ENCODE peak calls at places on chromosomes 7 and 10, in seven cellular contexts. E is H1, W is mesendoderm, D is neuronal stem cell, R is IMR-90, H is mesenchymal stem cell, Y is trophoblast cell. J is an unnamed sample.

GRCh38 chr7:18866359-18867036 is 250.9 kb downstream of the TWIST1 start:
- DNase-seq in E (no peak), W (no peak), D (no peak), R (peak; percentile 100), H (peak; percentile 97), Y (no peak), J (no peak)

GRCh38 chr7:93890464-93891068 is at the start of gene TFPI2:
- DNase-seq in E (peak; percentile 43), W (peak; percentile 84), D (peak; percentile 49), R (peak; percentile 83), H (peak; percentile 79), Y (peak; percentile 94), J (peak; percentile 70)

GRCh38 chr7:29748286-29749099 is 57.8 kb upstream of the WIPF3 start:
- DNase-seq in E (no peak), W (peak; percentile 49), D (no peak), R (peak; percentile 45), H (peak; percentile 53), Y (no peak), J (no peak)

GRCh38 chr7:88203401-88203800 is 16.4 kb downstream of the SRI start:
- DNase-seq in E (no peak), W (no peak), D (no peak), R (no peak), H (no peak), Y (no peak), J (no peak)

GRCh38 chr7:120227255-120227654 is 45.7 kb upstream of the KCND2 start:
- DNase-seq in E (no peak), W (no peak), D (no peak), R (no peak), H (no peak), Y (no peak), J (no peak)

GRCh38 chr7:50848203-50848602 is 65.5 kb upstream of the GRB10 start:
- DNase-seq in E (no peak), W (no peak), D (no peak), R (no peak), H (no peak), Y (no peak), J (no peak)

GRCh38 chr7:6023974-6024435 is 7.2 kb upstream of the ANKRD61 start:
- DNase-seq in E (no peak), W (no peak), D (no peak), R (no peak), H (no peak), Y (no peak), J (no peak)

GRCh38 chr10:97479939-97480338 is 18.3 kb downstream of the MMS19 start:
- DNase-seq in E (peak; percentile 93), W (peak; percentile 97), D (peak; percentile 32), R (no peak), H (no peak), Y (no peak), J (peak; percentile 98)

GRCh38 chr7:142925413-142925812 is 8.1 kb downstream of the TRPV5 start:
- DNase-seq in E (peak; percentile 23), W (peak; percentile 68), D (no peak), R (no peak), H (no peak), Y (no peak), J (peak; percentile 73)

GRCh38 chr7:127486654-127487053 is 94.1 kb upstream of the ZNF800 start:
- DNase-seq in E (no peak), W (peak; percentile 33), D (no peak), R (peak; percentile 0), H (no peak), Y (no peak), J (peak; percentile 32)

GRCh38 chr10:60479305-60480020 is 89.8 kb upstream of the ANK3 start:
- DNase-seq in E (no peak), W (no peak), D (no peak), R (no peak), H (no peak), Y (no peak), J (no peak)

GRCh38 chr7:157831143-157831900 is 494.5 kb downstream of the DNAJB6 start:
- DNase-seq in E (no peak), W (no peak), D (no peak), R (no peak), H (no peak), Y (no peak), J (no peak)

GRCh38 chr10:47361293-47361692 is 13.1 kb downstream of the RBP3 start:
- DNase-seq in E (peak; percentile 44), W (peak; percentile 88), D (peak; percentile 61), R (peak; percentile 16), H (peak; percentile 32), Y (no peak), J (peak; percentile 84)

GRCh38 chr7:157497744-157498541 is 161.1 kb downstream of the DNAJB6 start:
- DNase-seq in E (no peak), W (no peak), D (no peak), R (no peak), H (no peak), Y (no peak), J (peak; percentile 15)

GRCh38 chr7:100087055-100087750 is 1.6 kb upstream of the COPS6 start:
- DNase-seq in E (no peak), W (peak; percentile 94), D (no peak), R (peak; percentile 99), H (peak; percentile 100), Y (peak; percentile 64), J (no peak)

GRCh38 chr10:131961777-131962450 is 19.8 kb downstream of the BNIP3 start:
- DNase-seq in E (no peak), W (no peak), D (no peak), R (no peak), H (no peak), Y (no peak), J (no peak)

GRCh38 chr7:98066934-98067507 is 39.6 kb upstream of the LMTK2 start:
- DNase-seq in E (no peak), W (peak; percentile 47), D (no peak), R (no peak), H (no peak), Y (peak; percentile 92), J (no peak)

GRCh38 chr7:130921391-130922180 is 187.6 kb upstream of the KLF14 start:
- DNase-seq in E (no peak), W (no peak), D (peak; percentile 82), R (peak; percentile 85), H (no peak), Y (no peak), J (no peak)

GRCh38 chr7:3267928-3268690 is 32.9 kb upstream of the SDK1 start:
- DNase-seq in E (no peak), W (no peak), D (no peak), R (peak; percentile 99), H (peak; percentile 95), Y (no peak), J (no peak)

GRCh38 chr7:133679977-133680376 is 427.1 kb downstream of the EXOC4 start:
- DNase-seq in E (no peak), W (no peak), D (no peak), R (no peak), H (no peak), Y (no peak), J (no peak)

GRCh38 chr7:138848056-138848975 is 50.3 kb upstream of the ATP6V0A4 start:
- DNase-seq in E (no peak), W (no peak), D (no peak), R (peak; percentile 57), H (no peak), Y (no peak), J (no peak)

GRCh38 chr10:110784198-110784597 is 87.5 kb upstream of the PDCD4 start:
- DNase-seq in E (no peak), W (no peak), D (no peak), R (no peak), H (no peak), Y (no peak), J (no peak)

GRCh38 chr7:150823484-150824126 is 23.0 kb downstream of the TMEM176A start:
- DNase-seq in E (no peak), W (peak; percentile 22), D (no peak), R (no peak), H (no peak), Y (peak; percentile 90), J (no peak)

GRCh38 chr10:96271017-96271815 is at the start of gene BLNK:
- DNase-seq in E (no peak), W (no peak), D (no peak), R (peak; percentile 33), H (peak; percentile 3), Y (peak; percentile 60), J (no peak)

GRCh38 chr10:44862006-44862751 is 49.0 kb upstream of the TMEM72 start:
- DNase-seq in E (no peak), W (no peak), D (no peak), R (no peak), H (peak; percentile 28), Y (no peak), J (no peak)

GRCh38 chr7:76316984-76317781 is 14.7 kb downstream of the HSPB1 start:
- DNase-seq in E (no peak), W (no peak), D (no peak), R (no peak), H (no peak), Y (no peak), J (no peak)

GRCh38 chr10:70913546-70914240 is 25.3 kb upstream of the PCBD1 start:
- DNase-seq in E (no peak), W (no peak), D (no peak), R (no peak), H (no peak), Y (no peak), J (no peak)

GRCh38 chr10:87872828-87873227 is 9.4 kb downstream of the PTEN start:
- DNase-seq in E (no peak), W (no peak), D (no peak), R (no peak), H (no peak), Y (no peak), J (no peak)
- H3K4me2 ChIP-seq in E (no peak overlapping the region), W (no peak overlapping the region), D (no peak overlapping the region), R (no peak overlapping the region), H (no peak overlapping the region), Y (no peak overlapping the region), J (no peak overlapping the region)

GRCh38 chr7:81025360-81025759 is 106.5 kb upstream of the SEMA3C start:
- DNase-seq in E (no peak), W (no peak), D (no peak), R (no peak), H (no peak), Y (no peak), J (no peak)
- H3K23ac ChIP-seq in E (no peak overlapping the region), W (no peak overlapping the region), D (no peak overlapping the region), R (no peak overlapping the region), H (no peak overlapping the region), Y (no peak overlapping the region), J (no peak overlapping the region)

GRCh38 chr10:84846646-84847045 is 518.3 kb downstream of the CCSER2 start:
- DNase-seq in E (no peak), W (no peak), D (peak; percentile 38), R (no peak), H (no peak), Y (no peak), J (no peak)
- H2BK120ac ChIP-seq in E (no peak overlapping the region), W (no peak overlapping the region), D (no peak overlapping the region), R (no peak overlapping the region), H (no peak overlapping the region), Y (no peak overlapping the region), J (no peak overlapping the region)

DNA sequence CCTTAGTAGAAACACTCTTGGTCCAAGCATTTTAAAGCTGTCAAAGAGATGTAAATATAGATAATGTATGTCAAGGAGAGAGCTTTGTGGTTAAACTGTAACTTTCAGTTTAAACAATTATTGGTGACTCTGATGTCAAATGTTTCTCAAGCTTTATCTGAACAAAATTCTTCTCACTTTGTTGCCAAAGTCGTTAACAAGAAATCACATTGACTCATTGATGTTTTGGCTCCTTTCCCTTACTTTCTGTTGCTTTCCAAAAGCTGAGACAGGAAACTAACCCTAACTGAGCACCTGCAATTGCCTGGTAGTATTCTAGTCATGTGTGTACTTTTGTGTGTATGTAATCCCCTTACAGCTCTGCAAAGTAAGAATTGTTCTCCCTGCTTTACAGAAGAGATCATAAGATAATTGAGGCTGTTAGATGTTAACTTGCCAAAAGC is 108.5 kb downstream of the CFTR start:
- DNase-seq in E (no peak), W (no peak), D (no peak), R (peak; percentile 89), H (peak; percentile 61), Y (no peak), J (no peak)
- H3K4me2 ChIP-seq in E (no peak overlapping the region), W (no peak overlapping the region), D (no peak overlapping the region), R (peak overlapping the region; percentile 5), H (no peak overlapping the region), Y (no peak overlapping the region), J (no peak overlapping the region)

J was measured in H9.